ENCODE peak calls at places on chromosomes 3 and 15, in eight cellular contexts. L, V, S, H, P, J, Z and W are unnamed samples.
A peak's percentile ranks its signal among the peaks of the same experiment; 100 is the strongest.

GRCh38 chr15:47744496-47744895 is 27.2 kb downstream of the SEMA6D start:
- DNase-seq in P (no peak), S (no peak), L (no peak), V (no peak), J (no peak), H (no peak), Z (peak; percentile 63), W (no peak)

GRCh38 chr3:173599673-173600072 is 202.1 kb downstream of the NLGN1 start:
- DNase-seq in J (no peak), L (no peak), H (no peak), S (no peak), P (no peak), Z (no peak), V (peak; percentile 17), W (no peak)

GRCh38 chr15:84929795-84930371 is 45.4 kb downstream of the SLC28A1 start:
- DNase-seq in S (peak; percentile 76), Z (peak; percentile 89), H (no peak), J (peak; percentile 94), V (peak; percentile 72), P (peak; percentile 85), L (no peak), W (peak; percentile 35)

GRCh38 chr15:31483053-31483923 is 156.7 kb downstream of the KLF13 start:
- DNase-seq in P (no peak), V (no peak), S (no peak), J (no peak), H (no peak), L (no peak), Z (no peak), W (no peak)

GRCh38 chr15:29126821-29127461 is 142.7 kb downstream of the NSMCE3 start:
- DNase-seq in Z (no peak), P (no peak), V (no peak), L (peak; percentile 58), J (no peak), H (no peak), S (no peak), W (no peak)

GRCh38 chr3:193378706-193379105 is at the start of gene ATP13A5:
- DNase-seq in S (no peak), J (no peak), L (no peak), H (no peak), V (no peak), P (no peak), Z (no peak), W (no peak)

GRCh38 chr3:172317984-172318383 is 130.3 kb downstream of the GHSR start:
- DNase-seq in S (peak; percentile 46), V (peak; percentile 96), J (peak; percentile 46), Z (no peak), H (peak; percentile 58), L (peak; percentile 73), P (peak; percentile 24), W (peak; percentile 61)

GRCh38 chr3:94184781-94185180 is 121.9 kb downstream of the NSUN3 start:
- DNase-seq in J (no peak), L (no peak), V (peak; percentile 0), P (no peak), Z (no peak), S (no peak), H (no peak), W (no peak)

GRCh38 chr3:15175590-15175989 is 30.5 kb upstream of the CAPN7 start:
- DNase-seq in Z (no peak), H (no peak), S (no peak), P (no peak), L (no peak), V (no peak), J (no peak), W (no peak)

GRCh38 chr3:89504432-89504831 is 397.0 kb downstream of the EPHA3 start:
- DNase-seq in P (no peak), V (no peak), J (no peak), S (no peak), L (no peak), H (no peak), Z (no peak), W (no peak)

GRCh38 chr15:89161666-89162065 is 59.7 kb downstream of the RLBP1 start:
- DNase-seq in H (no peak), J (no peak), L (no peak), Z (no peak), P (no peak), V (no peak), S (no peak), W (no peak)

GRCh38 chr15:89157061-89157460 is 64.3 kb downstream of the RLBP1 start:
- DNase-seq in J (no peak), P (no peak), S (no peak), Z (no peak), H (no peak), V (no peak), L (no peak), W (no peak)

GRCh38 chr15:89163271-89164055 is 57.9 kb downstream of the RLBP1 start:
- DNase-seq in J (no peak), H (no peak), S (no peak), P (no peak), L (no peak), V (no peak), Z (no peak), W (no peak)

GRCh38 chr15:89155656-89156055 is 65.7 kb downstream of the RLBP1 start:
- DNase-seq in V (no peak), H (no peak), L (no peak), P (no peak), S (peak; percentile 84), Z (no peak), J (no peak), W (no peak)

DNA sequence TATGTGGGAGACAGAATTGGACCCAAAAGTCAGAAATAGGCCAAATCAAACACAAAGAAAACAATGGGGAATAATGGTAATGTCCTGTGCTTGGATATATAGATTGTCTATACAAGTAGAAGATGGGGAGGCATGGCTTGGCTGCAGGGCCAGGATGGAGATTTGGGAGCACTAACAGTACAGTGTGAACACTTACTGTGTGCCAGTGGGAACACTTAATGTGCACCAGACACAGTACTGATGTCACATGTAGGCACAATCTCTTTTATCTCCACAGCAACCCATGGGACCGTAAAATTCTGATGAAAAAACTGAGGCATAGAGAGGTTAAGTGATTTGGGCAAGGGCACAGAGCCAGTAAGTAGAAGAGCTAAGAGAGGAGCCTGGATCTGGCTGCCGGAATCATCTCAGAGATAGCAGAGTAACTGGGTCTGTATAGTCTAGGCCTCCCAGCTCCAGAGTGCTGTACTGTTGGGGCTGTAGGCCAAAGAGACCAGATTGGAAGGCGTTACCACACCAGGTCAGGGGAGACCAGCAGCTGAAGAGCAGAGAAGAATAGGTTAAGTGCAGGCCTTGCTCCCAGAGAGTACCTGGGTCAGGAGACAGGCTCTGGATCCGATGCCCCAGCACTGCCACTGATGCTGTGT is 63.3 kb downstream of the RLBP1 start:
- DNase-seq in Z (no peak), P (no peak), L (no peak), S (no peak), J (no peak), V (no peak), H (no peak), W (no peak)
- TF ChIP-seq POLR2A in Z (no peak), P (no peak), L (no peak), S (no peak), J (no peak), V (no peak), H (no peak), W (no peak)

DNA sequence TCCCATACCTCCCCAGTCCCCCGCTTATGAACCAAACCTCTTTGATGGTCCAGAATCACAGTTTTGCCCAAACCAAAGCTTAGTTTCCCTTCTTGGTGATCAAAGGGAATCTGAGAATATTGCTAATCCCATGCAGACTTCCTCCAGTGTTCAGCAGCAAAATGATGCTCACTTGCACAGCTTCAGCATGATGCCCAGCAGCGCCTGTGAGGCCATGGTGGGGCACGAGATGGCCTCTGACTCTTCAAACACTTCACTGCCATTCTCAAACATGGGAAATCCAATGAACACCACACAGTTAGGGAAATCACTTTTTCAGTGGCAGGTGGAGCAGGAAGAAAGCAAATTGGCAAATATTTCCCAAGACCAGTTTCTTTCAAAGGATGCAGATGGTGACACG is 4.2 kb downstream of the NFKBIZ start:
- DNase-seq in V (no peak), S (no peak), Z (no peak), H (no peak), P (no peak), J (no peak), L (no peak), W (no peak)
- TF ChIP-seq POLR2A in V (no peak), S (no peak), Z (no peak), H (no peak), P (no peak), J (no peak), L (no peak), W (no peak)

GRCh38 chr3:49166752-49167556 is 823 bp upstream of the CCDC71 start:
- DNase-seq in S (no peak), V (no peak), P (no peak), H (no peak), L (no peak), Z (no peak), J (no peak), W (no peak)

GRCh38 chr3:49162751-49163419 is 3.2 kb downstream of the CCDC71 start:
- DNase-seq in V (no peak), Z (no peak), J (no peak), H (no peak), S (no peak), L (no peak), P (no peak), W (no peak)

GRCh38 chr3:49164983-49165720 is 979 bp downstream of the CCDC71 start:
- DNase-seq in L (no peak), H (no peak), J (no peak), P (no peak), Z (no peak), S (no peak), V (no peak), W (no peak)

GRCh38 chr3:49163609-49164008 is 2.5 kb downstream of the CCDC71 start:
- DNase-seq in J (no peak), P (no peak), V (no peak), H (no peak), S (no peak), Z (no peak), L (no peak), W (no peak)

DNA sequence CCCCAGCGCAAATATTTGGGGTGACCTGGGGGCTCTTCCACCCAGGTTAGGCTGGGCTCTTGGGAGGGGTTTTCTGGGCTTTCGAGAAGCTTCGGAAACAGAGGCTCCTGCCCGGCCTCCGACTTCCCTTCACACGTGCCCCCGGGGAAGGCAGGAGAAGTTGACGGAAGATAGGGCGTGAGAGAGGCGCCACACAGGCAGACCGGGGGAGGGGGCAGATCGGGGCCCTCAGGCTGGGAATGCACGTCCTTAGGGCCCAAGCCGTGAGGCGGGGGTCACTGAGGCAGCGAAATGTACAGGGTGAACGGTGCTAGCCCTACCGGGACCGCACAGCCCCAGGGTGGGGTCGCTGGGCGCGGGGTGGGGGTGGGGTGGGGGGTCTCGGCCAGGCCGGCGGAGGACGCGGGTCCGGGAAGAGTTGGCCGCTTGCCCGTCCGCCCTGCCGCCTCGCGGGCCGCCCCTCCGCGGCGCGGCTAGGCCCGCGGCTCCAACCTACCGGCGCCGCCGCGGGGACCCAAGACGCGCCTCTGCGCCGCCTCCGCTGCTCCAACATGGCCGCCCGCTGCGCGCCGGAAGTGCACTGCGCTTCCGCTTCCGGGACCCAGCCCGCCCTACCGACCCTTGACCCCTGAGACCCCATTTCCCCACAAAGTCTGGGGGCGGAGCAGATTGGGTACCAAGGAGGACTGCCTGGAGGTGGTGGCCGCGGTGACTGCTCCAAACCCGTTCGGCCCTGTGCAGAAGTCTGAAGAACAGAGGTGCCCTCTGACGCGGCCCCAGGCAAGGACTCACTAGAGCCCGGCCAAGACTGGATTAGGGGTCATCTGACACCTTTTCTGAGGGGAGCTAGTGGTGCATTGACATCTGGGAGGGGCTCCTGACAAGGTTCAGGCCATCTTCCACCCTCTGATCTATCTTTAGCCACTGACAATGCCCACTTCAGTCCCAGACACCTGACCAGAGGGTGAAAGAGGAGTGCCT is at the start of gene CCDC71:
- DNase-seq in S (peak; percentile 74), L (peak; percentile 86), P (peak; percentile 73), V (peak; percentile 51), H (peak; percentile 85), Z (peak; percentile 82), J (peak; percentile 18), W (peak; percentile 60)
- TF ChIP-seq POLR2A in S (peak; percentile 35), L (no peak), P (no peak), V (peak; percentile 80), H (peak; percentile 70), Z (peak; percentile 39), J (peak; percentile 34), W (peak; percentile 39)

GRCh38 chr3:195258449-195259145 is 12.4 kb downstream of the XXYLT1 start:
- DNase-seq in L (peak; percentile 76), H (peak; percentile 35), Z (no peak), J (no peak), S (no peak), P (no peak), V (no peak), W (no peak)
- TF ChIP-seq POLR2A in L (no peak), H (no peak), Z (no peak), J (no peak), S (no peak), P (no peak), V (no peak), W (no peak)